ENCODE peak calls at places on chromosome 19, in nine cellular contexts. C is lung; Z is RWPE1; I is brain microvascular endothelial cell; N is fibroblast of the aortic adventitia; U is fibroblast of mammary gland; W is astrocyte; Q is psoas muscle; Y is activated CD8-positive, alpha-beta T cell treated with anti-CD3 and anti-CD28 coated beads for 36 hours. B is an unnamed sample.

GRCh38 chr19:18494267-18494607 is 27.6 kb downstream of the ELL start:
- DNase-seq in C (no peak), Z (no peak), I (peak; percentile 28), N (peak; percentile 61), U (peak; percentile 64), W (peak; percentile 56), Q (no peak), Y (no peak), B (no peak)

GRCh38 chr19:15469513-15470297 is 5.4 kb upstream of the RASAL3 start:
- DNase-seq in C (no peak), Z (no peak), I (no peak), N (no peak), U (no peak), W (no peak), Q (peak; percentile 58), Y (peak; percentile 64), B (peak; percentile 52)

GRCh38 chr19:29122185-29122584 is 90.8 kb downstream of the UQCRFS1 start:
- DNase-seq in C (no peak), Z (no peak), I (no peak), N (no peak), U (no peak), W (no peak), Q (no peak), Y (no peak), B (no peak)

GRCh38 chr19:459724-460511 is 915 bp downstream of the SHC2 start:
- DNase-seq in C (peak; percentile 45), Z (peak; percentile 70), I (no peak), N (peak; percentile 35), U (no peak), W (peak; percentile 16), Q (peak; percentile 79), Y (peak; percentile 59), B (peak; percentile 73)

GRCh38 chr19:19042732-19043274 is 9.4 kb downstream of the ARMC6 start:
- DNase-seq in C (no peak), Z (no peak), I (no peak), N (no peak), U (no peak), W (no peak), Q (no peak), Y (no peak), B (no peak)

GRCh38 chr19:36213793-36214387 is 575 bp downstream of the ZNF565 start:
- DNase-seq in C (no peak), Z (no peak), I (peak; percentile 47), N (no peak), U (peak; percentile 52), W (peak; percentile 61), Q (no peak), Y (no peak), B (no peak)

GRCh38 chr19:2469102-2469914 is 6.6 kb upstream of the GADD45B start:
- DNase-seq in C (no peak), Z (no peak), I (peak; percentile 82), N (peak; percentile 66), U (peak; percentile 96), W (peak; percentile 80), Q (peak; percentile 77), Y (peak; percentile 81), B (no peak)

GRCh38 chr19:50313812-50314536 is 15.2 kb downstream of the KCNC3 start:
- DNase-seq in C (no peak), Z (no peak), I (no peak), N (no peak), U (no peak), W (no peak), Q (no peak), Y (no peak), B (no peak)

GRCh38 chr19:48302600-48302959 is 22.8 kb upstream of the EMP3 start:
- DNase-seq in C (no peak), Z (no peak), I (no peak), N (no peak), U (no peak), W (no peak), Q (no peak), Y (no peak), B (no peak)

GRCh38 chr19:1503089-1503924 is 9.5 kb downstream of the ADAMTSL5 start:
- DNase-seq in C (no peak), Z (no peak), I (peak; percentile 14), N (peak; percentile 31), U (peak; percentile 27), W (no peak), Q (peak; percentile 81), Y (peak; percentile 87), B (peak; percentile 76)

GRCh38 chr19:13987101-13987890 is 18.8 kb downstream of the RFX1 start:
- DNase-seq in C (peak; percentile 67), Z (no peak), I (no peak), N (no peak), U (no peak), W (no peak), Q (peak; percentile 92), Y (no peak), B (no peak)

GRCh38 chr19:2762783-2763496 is 20.1 kb downstream of the SGTA start:
- DNase-seq in C (no peak), Z (no peak), I (no peak), N (no peak), U (no peak), W (no peak), Q (no peak), Y (no peak), B (no peak)

GRCh38 chr19:57241181-57241580 is 749 bp downstream of the ZNF805 start:
- DNase-seq in C (no peak), Z (no peak), I (peak; percentile 15), N (peak; percentile 41), U (peak; percentile 33), W (peak; percentile 36), Q (no peak), Y (peak; percentile 6), B (peak; percentile 22)

GRCh38 chr19:4453232-4454179 is 4.1 kb downstream of the UBXN6 start:
- DNase-seq in C (no peak), Z (no peak), I (no peak), N (no peak), U (no peak), W (no peak), Q (no peak), Y (no peak), B (no peak)

GRCh38 chr19:36266375-36266961 is 51.6 kb downstream of the ZNF146 start:
- DNase-seq in C (no peak), Z (no peak), I (no peak), N (no peak), U (no peak), W (no peak), Q (no peak), Y (no peak), B (no peak)

DNA sequence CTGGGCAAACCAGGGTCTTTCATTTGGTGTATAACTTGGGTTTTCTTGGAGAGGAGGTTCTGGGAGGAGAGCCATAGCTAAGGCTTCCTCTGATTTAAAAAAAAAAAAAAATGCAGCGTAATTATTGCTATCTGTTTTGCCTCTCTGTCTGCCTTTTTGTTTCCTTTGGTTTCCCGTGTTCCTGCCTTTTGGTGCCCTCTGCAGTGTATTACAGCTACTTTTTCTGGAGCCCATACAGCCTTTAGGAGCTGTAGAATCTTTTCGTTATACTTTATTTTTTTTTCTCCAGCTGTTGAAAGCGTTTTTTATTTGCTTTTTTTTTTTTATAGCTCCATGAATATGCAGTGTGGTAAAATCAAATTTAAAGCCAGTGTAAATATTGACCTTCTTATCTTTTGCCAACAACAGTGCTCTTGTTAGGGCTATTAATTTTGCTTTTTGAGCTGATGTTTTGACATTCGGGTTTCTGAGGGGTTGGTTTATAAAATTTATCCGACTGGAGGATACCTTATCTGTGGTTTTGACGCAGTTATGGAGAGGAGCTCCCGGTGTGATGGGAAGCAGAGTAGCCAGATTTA is 38.1 kb downstream of the ZNF493 start:
- DNase-seq in C (no peak), Z (no peak), I (no peak), N (no peak), U (no peak), W (no peak), Q (no peak), Y (no peak), B (no peak)
- TF ChIP-seq CTCF in C (no peak), Z (no peak), I (no peak), N (no peak), U (no peak), W (no peak), Q (no peak), Y (no peak), B (no peak)

DNA sequence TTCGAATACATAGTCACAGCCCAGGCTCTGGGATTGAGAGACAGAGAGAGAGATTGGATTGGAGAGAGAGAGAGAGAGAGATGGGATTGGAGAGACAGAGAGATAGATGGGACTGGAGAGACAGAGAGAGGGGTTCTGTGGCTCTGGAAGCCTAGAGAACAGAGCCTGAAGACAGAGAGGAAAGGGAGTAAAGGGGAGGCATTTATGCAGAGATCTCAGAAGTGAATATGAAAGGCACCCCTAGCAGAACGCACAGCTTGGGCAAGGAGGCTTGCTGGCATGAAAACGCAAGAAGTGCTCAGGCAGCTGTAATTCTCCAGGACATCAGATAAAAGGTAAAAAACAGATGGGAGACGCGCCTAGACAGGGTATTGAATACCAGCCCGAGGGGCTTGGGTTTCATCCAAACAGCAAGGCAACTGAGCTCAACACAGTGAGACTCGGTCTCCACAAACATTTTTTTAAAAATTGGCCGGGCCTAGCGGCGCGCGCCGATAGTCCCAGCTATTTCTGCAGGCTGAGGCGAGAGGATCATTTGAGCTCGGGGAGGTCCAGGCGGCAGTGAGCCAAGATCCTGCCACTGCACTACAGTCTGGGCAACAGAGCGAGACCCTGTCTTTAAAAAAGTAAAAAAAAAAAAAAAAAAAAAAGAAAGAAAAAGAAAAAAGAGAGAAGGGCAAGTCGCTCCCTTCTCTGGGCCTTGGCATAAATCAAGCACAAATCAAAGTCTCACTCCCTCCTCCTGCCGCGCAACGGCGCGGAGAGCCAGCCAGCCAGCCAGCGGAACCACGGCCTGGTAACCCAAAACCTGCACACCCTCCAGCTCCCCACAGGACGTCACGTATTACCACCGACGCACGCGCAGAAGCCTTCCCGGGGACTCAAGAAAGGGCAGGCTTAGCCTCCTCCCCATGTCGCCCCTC is 769 bp upstream of the PPP2R1A start:
- DNase-seq in C (no peak), Z (no peak), I (peak; percentile 60), N (no peak), U (no peak), W (no peak), Q (peak; percentile 93), Y (no peak), B (no peak)
- TF ChIP-seq CTCF in C (no peak), Z (no peak), I (no peak), N (no peak), U (no peak), W (no peak), Q (no peak), Y (no peak), B (no peak)

DNA sequence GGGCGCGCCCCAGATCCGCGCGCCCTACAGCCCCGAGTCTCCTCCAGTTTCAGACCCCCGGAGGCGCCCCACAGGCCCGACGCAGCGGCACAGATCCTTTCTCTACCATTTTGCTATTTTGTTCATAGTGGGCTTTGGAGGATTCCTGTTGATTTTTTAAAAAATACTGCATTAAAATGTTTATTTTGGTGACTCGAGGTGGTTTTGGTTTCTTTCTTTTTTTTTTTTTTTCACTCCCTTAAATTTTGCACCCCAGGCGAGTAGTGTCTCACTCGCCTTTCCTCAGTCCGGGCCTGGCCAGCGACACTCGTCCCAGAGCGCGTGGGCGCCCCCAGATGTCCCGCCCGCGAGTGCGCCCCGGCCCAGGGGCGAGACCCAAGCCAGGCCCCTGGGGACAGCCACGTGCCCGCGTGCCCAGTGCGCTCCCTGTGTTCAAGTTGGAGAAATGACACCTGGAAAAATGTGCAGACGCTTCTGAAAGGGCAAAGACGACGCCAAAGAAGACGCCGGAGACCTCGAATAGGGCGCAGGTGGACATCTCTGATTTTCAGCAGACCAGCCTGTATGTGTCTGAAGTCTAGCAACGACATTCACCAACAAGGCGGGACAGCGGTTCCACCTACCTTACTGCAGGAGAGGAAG is 478 bp upstream of the INSR start:
- DNase-seq in C (peak; percentile 72), Z (no peak), I (no peak), N (peak; percentile 49), U (peak; percentile 32), W (peak; percentile 12), Q (peak; percentile 93), Y (peak; percentile 38), B (peak; percentile 80)
- TF ChIP-seq CTCF in C (peak; percentile 18), Z (peak; percentile 51), I (no peak), N (peak; percentile 28), U (no peak), W (no peak), Q (peak; percentile 41), Y (no peak), B (peak; percentile 60)

GRCh38 chr19:5687360-5688198 is 2.5 kb upstream of the RPL36 start:
- DNase-seq in C (no peak), Z (no peak), I (no peak), N (no peak), U (no peak), W (no peak), Q (peak; percentile 48), Y (no peak), B (no peak)
- TF ChIP-seq CTCF in C (no peak), Z (peak; percentile 57), I (no peak), N (no peak), U (no peak), W (no peak), Q (no peak), Y (peak; percentile 60), B (no peak)